ENCODE peak calls at places on chromosome 14, in four cellular contexts. One of them, this sample, is unnamed.

GRCh38 chr14:48027115-48027514 is 351.7 kb upstream of the MDGA2 start:
- DNase-seq in IMR-90: no peak
- DNase-seq in neuronal stem cell: no peak
- DNase-seq in H9: no peak
- DNase-seq in this sample: no peak

GRCh38 chr14:104389326-104390220 is 190.0 kb upstream of the C14orf180 start:
- DNase-seq in IMR-90: no peak
- DNase-seq in neuronal stem cell: no peak
- DNase-seq in H9: peak; percentile 19
- DNase-seq in this sample: no peak

GRCh38 chr14:47189911-47190503 is 485.4 kb downstream of the MDGA2 start:
- DNase-seq in IMR-90: no peak
- DNase-seq in neuronal stem cell: no peak
- DNase-seq in H9: no peak
- DNase-seq in this sample: no peak

GRCh38 chr14:22448035-22448904 is 140.8 kb downstream of the DAD1 start:
- DNase-seq in IMR-90: no peak
- DNase-seq in neuronal stem cell: no peak
- DNase-seq in H9: no peak
- DNase-seq in this sample: no peak

GRCh38 chr14:26596722-26597030 is 1.2 kb downstream of the NOVA1 start:
- DNase-seq in IMR-90: peak; percentile 1
- DNase-seq in neuronal stem cell: no peak
- DNase-seq in H9: peak; percentile 25
- DNase-seq in this sample: no peak

GRCh38 chr14:94088516-94088915 is 7.4 kb downstream of the IFI27L1 start:
- DNase-seq in IMR-90: peak; percentile 65
- DNase-seq in neuronal stem cell: no peak
- DNase-seq in H9: no peak
- DNase-seq in this sample: peak; percentile 60

GRCh38 chr14:21200752-21201461 is 45.0 kb upstream of the OR5AU1 start:
- DNase-seq in IMR-90: no peak
- DNase-seq in neuronal stem cell: no peak
- DNase-seq in H9: no peak
- DNase-seq in this sample: no peak

GRCh38 chr14:68774771-68775613 is 17.9 kb downstream of the ZFP36L1 start:
- DNase-seq in IMR-90: peak; percentile 84
- DNase-seq in neuronal stem cell: no peak
- DNase-seq in H9: no peak
- DNase-seq in this sample: peak; percentile 50

GRCh38 chr14:76426161-76426696 is 50.3 kb downstream of the ESRRB start:
- DNase-seq in IMR-90: no peak
- DNase-seq in neuronal stem cell: no peak
- DNase-seq in H9: no peak
- DNase-seq in this sample: no peak

GRCh38 chr14:91246051-91246852 is 1.7 kb upstream of the GPR68 start:
- DNase-seq in IMR-90: no peak
- DNase-seq in neuronal stem cell: no peak
- DNase-seq in H9: no peak
- DNase-seq in this sample: no peak

GRCh38 chr14:23284654-23285529 is 1.0 kb downstream of the HOMEZ start:
- DNase-seq in IMR-90: peak; percentile 12
- DNase-seq in neuronal stem cell: no peak
- DNase-seq in H9: no peak
- DNase-seq in this sample: no peak

GRCh38 chr14:36129181-36129580 is 47.3 kb downstream of the PTCSC3 start:
- DNase-seq in IMR-90: no peak
- DNase-seq in neuronal stem cell: no peak
- DNase-seq in H9: peak; percentile 65
- DNase-seq in this sample: no peak

GRCh38 chr14:57970175-57970574 is 104.3 kb upstream of the SLC35F4 start:
- DNase-seq in IMR-90: no peak
- DNase-seq in neuronal stem cell: no peak
- DNase-seq in H9: no peak
- DNase-seq in this sample: no peak

GRCh38 chr14:64845878-64846277 is 33.8 kb downstream of the SPTB start:
- DNase-seq in IMR-90: peak; percentile 64
- DNase-seq in neuronal stem cell: no peak
- DNase-seq in H9: no peak
- DNase-seq in this sample: peak; percentile 26

GRCh38 chr14:79369359-79370332 is 841.7 kb downstream of the DIO2 start:
- DNase-seq in IMR-90: peak; percentile 99
- DNase-seq in neuronal stem cell: no peak
- DNase-seq in H9: no peak
- DNase-seq in this sample: peak; percentile 76

GRCh38 chr14:29757188-29757680 is 170.4 kb downstream of the PRKD1 start:
- DNase-seq in IMR-90: no peak
- DNase-seq in neuronal stem cell: no peak
- DNase-seq in H9: no peak
- DNase-seq in this sample: no peak

GRCh38 chr14:49549881-49550280 is 36.3 kb downstream of the RPS29 start:
- DNase-seq in IMR-90: peak; percentile 44
- DNase-seq in neuronal stem cell: no peak
- DNase-seq in H9: peak; percentile 54
- DNase-seq in this sample: no peak

GRCh38 chr14:74085047-74085637 is 386 bp downstream of the LIN52 start:
- DNase-seq in IMR-90: peak; percentile 55
- DNase-seq in neuronal stem cell: peak; percentile 35
- DNase-seq in H9: no peak
- DNase-seq in this sample: peak; percentile 5

GRCh38 chr14:102592969-102593840 is 756 bp downstream of the RCOR1 start:
- DNase-seq in IMR-90: peak; percentile 26
- DNase-seq in neuronal stem cell: peak; percentile 48
- DNase-seq in H9: no peak
- DNase-seq in this sample: no peak
- H3K14ac ChIP-seq in IMR-90: peak overlapping the region; percentile 48
- H3K14ac ChIP-seq in neuronal stem cell: peak overlapping the region; percentile 94
- H3K14ac ChIP-seq in H9: peak overlapping the region; percentile 66
- H3K14ac ChIP-seq in this sample: peak overlapping the region; percentile 92

DNA sequence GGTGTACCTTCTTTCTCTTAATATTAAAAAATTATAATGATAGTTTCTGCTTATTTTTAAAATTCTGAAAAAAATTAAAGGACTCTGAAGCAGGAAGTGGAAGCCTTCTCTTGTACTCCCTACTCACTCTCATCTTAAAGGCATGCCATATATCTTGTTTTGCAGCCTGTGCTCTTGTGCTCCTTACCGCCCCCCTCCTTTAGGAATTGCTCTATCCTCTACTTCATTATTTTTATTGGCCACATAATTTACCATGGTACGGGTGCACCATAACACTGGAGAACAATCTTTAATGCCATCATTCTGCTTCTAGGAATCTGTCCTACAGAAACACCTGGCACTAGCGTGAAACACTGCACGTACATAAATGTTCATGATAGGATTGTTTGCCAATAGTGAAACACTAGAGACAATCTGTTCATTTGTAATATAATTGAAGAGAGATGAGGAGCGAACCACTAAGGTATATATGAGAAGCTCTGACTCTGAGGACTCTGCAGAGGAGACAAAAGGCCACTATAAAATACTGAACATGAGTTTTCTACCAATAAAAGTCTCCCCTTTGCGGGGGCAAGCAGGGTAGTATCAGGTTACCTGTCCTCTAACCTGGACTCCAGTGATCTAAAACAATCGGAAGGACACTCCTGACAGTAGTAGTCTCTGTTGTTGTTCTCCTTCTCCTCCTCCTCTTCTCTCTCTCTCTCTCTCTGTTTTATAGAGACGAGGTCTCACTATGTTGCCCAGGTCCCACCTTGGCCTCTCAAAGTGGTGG is 6.3 kb upstream of the NYNRIN start:
- DNase-seq in IMR-90: peak; percentile 67
- DNase-seq in neuronal stem cell: no peak
- DNase-seq in H9: no peak
- DNase-seq in this sample: peak; percentile 89
- H2AFZ ChIP-seq in IMR-90: no peak overlapping the region
- H2AFZ ChIP-seq in neuronal stem cell: no peak overlapping the region
- H2AFZ ChIP-seq in H9: no peak overlapping the region
- H2AFZ ChIP-seq in this sample: no peak overlapping the region

GRCh38 chr14:95125951-95126350 is 31.4 kb downstream of the DICER1 start:
- DNase-seq in IMR-90: no peak
- DNase-seq in neuronal stem cell: no peak
- DNase-seq in H9: no peak
- DNase-seq in this sample: no peak

GRCh38 chr14:95125156-95125555 is 32.2 kb downstream of the DICER1 start:
- DNase-seq in IMR-90: no peak
- DNase-seq in neuronal stem cell: no peak
- DNase-seq in H9: no peak
- DNase-seq in this sample: no peak

GRCh38 chr14:95128140-95128539 is 29.2 kb downstream of the DICER1 start:
- DNase-seq in IMR-90: no peak
- DNase-seq in neuronal stem cell: no peak
- DNase-seq in H9: no peak
- DNase-seq in this sample: no peak

GRCh38 chr14:95127531-95127911 is 29.8 kb downstream of the DICER1 start:
- DNase-seq in IMR-90: no peak
- DNase-seq in neuronal stem cell: no peak
- DNase-seq in H9: no peak
- DNase-seq in this sample: no peak

DNA sequence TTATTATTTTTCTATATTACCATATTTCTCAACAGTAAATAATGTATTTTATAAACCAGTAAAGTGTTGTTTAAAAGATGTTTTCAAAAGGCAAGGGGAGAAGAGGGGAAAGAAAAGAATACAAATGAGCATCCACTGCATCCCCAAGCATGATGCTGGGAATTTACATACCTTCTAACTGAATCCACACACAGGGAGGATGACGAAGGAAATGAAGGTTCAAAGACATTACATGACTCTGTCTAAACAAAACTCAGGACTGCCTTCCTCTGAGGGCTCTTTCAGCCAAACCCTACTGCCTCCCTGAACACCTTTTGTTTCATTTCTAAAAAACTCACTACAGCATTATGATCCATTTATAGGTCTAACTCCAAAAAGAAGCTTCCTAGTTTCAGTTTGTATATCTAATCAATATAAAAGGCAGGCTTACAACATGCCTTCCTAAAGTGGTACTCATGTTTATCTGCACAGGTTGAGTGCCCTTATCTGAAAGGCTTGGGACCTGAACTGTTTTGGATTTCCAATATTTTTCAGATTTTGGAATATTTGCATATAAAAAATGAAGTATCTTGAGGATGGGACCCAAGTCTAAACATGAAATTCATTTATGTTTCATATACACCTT is 30.3 kb downstream of the DICER1 start:
- DNase-seq in IMR-90: peak; percentile 76
- DNase-seq in neuronal stem cell: no peak
- DNase-seq in H9: no peak
- DNase-seq in this sample: no peak
- H3K4me2 ChIP-seq in IMR-90: peak overlapping the region; percentile 50
- H3K4me2 ChIP-seq in neuronal stem cell: no peak overlapping the region
- H3K4me2 ChIP-seq in H9: no peak overlapping the region
- H3K4me2 ChIP-seq in this sample: no peak overlapping the region

DNA sequence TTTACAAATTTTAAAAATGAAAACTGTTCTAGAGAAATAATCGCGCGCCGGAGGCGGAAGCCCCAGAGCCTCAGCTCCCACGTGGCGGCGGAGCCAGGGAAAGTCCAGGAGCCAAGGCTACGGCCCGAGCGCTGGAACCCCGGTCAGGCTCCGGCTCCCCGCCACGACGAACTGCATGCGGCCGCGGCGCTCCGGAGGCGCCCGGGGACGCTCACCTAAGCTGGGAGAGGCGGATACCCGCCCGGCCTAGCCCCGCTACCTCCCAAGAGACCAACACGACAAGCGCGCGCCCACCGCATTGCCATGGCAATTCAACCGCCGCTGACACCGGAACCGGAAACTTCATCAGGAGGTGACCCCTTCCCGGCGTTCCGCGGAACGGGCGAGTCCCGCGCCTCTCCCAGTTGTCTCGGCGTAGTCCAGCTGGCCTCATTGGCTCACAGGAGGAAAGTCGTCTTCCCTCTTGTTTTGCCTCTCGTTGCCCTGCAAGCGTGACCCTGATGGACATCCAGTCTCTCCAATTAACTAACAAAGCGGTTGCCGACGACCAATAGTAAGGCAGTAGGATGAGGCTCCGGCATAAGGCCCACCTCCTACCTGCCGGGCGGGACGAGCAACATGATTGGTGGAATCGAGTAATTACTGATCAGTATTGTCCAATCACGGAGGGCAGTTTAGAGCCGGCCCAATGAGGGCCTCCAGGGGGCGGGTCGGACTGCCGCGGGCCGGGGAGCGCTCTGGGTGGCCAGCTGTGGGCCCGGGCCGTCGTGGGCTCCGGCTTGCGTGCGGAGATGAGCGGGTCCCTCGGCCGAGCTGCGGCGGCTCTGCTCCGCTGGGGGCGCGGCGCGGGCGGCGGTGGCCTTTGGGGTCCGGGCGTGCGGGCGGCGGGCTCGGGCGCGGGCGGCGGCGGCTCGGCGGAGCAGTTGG is at the start of gene GLRX5:
- DNase-seq in IMR-90: peak; percentile 100
- DNase-seq in neuronal stem cell: peak; percentile 100
- DNase-seq in H9: peak; percentile 99
- DNase-seq in this sample: peak; percentile 100
- H3K14ac ChIP-seq in IMR-90: peak within 1 kb of the TSS; percentile 97
- H3K14ac ChIP-seq in neuronal stem cell: peak within 1 kb of the TSS; percentile 73
- H3K14ac ChIP-seq in H9: peak within 1 kb of the TSS; percentile 74
- H3K14ac ChIP-seq in this sample: peak within 1 kb of the TSS; percentile 88

GRCh38 chr14:34059037-34059924 is 108.4 kb upstream of the EGLN3 start:
- DNase-seq in IMR-90: no peak
- DNase-seq in neuronal stem cell: no peak
- DNase-seq in H9: no peak
- DNase-seq in this sample: peak; percentile 68

GRCh38 chr14:34058510-34058909 is 107.6 kb upstream of the EGLN3 start:
- DNase-seq in IMR-90: no peak
- DNase-seq in neuronal stem cell: no peak
- DNase-seq in H9: no peak
- DNase-seq in this sample: no peak

GRCh38 chr14:34060747-34061050 is 109.8 kb upstream of the EGLN3 start:
- DNase-seq in IMR-90: no peak
- DNase-seq in neuronal stem cell: no peak
- DNase-seq in H9: no peak
- DNase-seq in this sample: peak; percentile 95

GRCh38 chr14:34062353-34062973 is 111.6 kb upstream of the EGLN3 start:
- DNase-seq in IMR-90: no peak
- DNase-seq in neuronal stem cell: no peak
- DNase-seq in H9: no peak
- DNase-seq in this sample: no peak

DNA sequence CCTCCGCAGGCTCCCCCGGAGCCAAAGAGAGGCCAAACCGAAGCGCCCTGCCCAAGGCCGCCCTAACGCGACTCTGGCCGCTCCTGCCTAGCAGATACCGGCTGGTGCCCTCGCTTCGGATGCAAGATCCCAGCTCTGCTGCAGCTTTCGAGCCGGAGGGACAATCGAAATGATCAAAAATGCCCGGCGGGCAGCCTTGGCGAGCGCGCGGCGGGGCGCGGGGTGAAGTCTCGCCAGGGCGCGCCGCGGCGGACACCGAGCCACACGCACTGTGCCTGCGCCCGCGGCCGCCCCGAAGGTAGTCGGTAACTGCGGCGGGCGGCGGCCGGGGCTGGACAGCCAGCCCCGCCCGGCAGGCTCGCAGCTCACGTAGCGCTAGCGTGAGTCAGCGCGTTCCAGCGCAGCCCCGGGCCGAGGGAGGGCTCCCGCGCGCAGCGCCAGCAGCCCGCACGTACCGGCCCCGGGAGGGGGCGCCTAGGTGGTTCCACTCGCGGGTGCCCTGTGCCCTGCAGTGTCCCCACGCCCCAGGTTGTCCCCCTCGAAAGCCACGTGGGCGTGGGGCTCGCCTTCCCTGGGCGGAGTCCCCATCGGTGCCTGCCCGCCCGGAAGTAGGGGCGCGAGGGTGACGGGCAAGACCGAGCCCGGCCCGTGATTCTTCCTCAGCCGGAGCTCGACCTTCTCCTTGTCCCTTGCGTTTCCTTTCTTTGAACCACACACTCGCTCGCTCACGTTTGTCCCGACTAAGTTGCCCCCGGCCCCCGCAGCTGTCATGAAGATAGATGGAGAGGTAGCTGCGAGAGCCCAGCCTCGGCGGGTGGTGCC is 109.3 kb upstream of the EGLN3 start:
- DNase-seq in IMR-90: peak; percentile 50
- DNase-seq in neuronal stem cell: peak; percentile 66
- DNase-seq in H9: peak; percentile 75
- DNase-seq in this sample: peak; percentile 92
- H2AFZ ChIP-seq in IMR-90: peak overlapping the region; percentile 92
- H2AFZ ChIP-seq in neuronal stem cell: peak overlapping the region; percentile 97
- H2AFZ ChIP-seq in H9: no peak overlapping the region
- H2AFZ ChIP-seq in this sample: peak overlapping the region; percentile 87